ENCODE peak calls at places on chromosome 6, in ten cellular contexts. X, Y, S, G, O, P, V, U, N and E are unnamed samples.

GRCh38 chr6:120871416-120872261 is 462.6 kb downstream of the TBC1D32 start:
- DNase-seq in G (no peak), Y (peak; percentile 31), P (peak; percentile 69), S (no peak), O (no peak), U (no peak), X (no peak), N (peak; percentile 24), V (no peak), E (no peak)

GRCh38 chr6:129472239-129472638 is 237.7 kb downstream of the ARHGAP18 start:
- DNase-seq in X (no peak), Y (no peak), U (no peak), S (no peak), N (no peak), V (no peak), G (no peak), O (no peak), P (no peak), E (no peak)

GRCh38 chr6:155400022-155400965 is 55.3 kb downstream of the NOX3 start:
- DNase-seq in S (no peak), G (no peak), V (no peak), U (no peak), N (no peak), Y (no peak), P (no peak), X (no peak), O (no peak), E (no peak)

GRCh38 chr6:30741789-30742315 is 635 bp downstream of the FLOT1 start:
- DNase-seq in U (no peak), G (no peak), O (no peak), S (no peak), P (peak; percentile 80), Y (peak; percentile 53), N (no peak), X (no peak), V (peak; percentile 80), E (no peak)

GRCh38 chr6:24833711-24834386 is 35.1 kb upstream of the ARMH2 start:
- DNase-seq in V (no peak), S (no peak), U (no peak), G (no peak), P (no peak), Y (no peak), X (no peak), N (peak; percentile 44), O (no peak), E (no peak)

GRCh38 chr6:42693725-42694323 is 28.6 kb downstream of the PRPH2 start:
- DNase-seq in N (no peak), S (no peak), P (no peak), O (no peak), U (no peak), Y (no peak), X (no peak), V (no peak), G (no peak), E (no peak)

GRCh38 chr6:21504790-21505189 is 88.8 kb upstream of the SOX4 start:
- DNase-seq in Y (no peak), G (no peak), N (no peak), P (no peak), O (no peak), X (no peak), S (no peak), U (no peak), V (no peak), E (no peak)

GRCh38 chr6:54419885-54420284 is 111.6 kb downstream of the TINAG start:
- DNase-seq in P (no peak), X (peak; percentile 84), N (no peak), G (no peak), U (peak; percentile 75), V (no peak), S (peak; percentile 84), Y (no peak), O (no peak), E (no peak)

GRCh38 chr6:119340766-119341487 is 8.6 kb downstream of the MAN1A1 start:
- DNase-seq in U (no peak), S (peak; percentile 17), G (no peak), X (no peak), P (no peak), O (no peak), N (no peak), V (no peak), Y (no peak), E (no peak)

GRCh38 chr6:144778056-144778455 is 492.9 kb downstream of the UTRN start:
- DNase-seq in V (no peak), Y (no peak), P (no peak), O (no peak), N (no peak), X (no peak), S (no peak), U (no peak), G (no peak), E (no peak)

GRCh38 chr6:144777249-144777648 is 492.1 kb downstream of the UTRN start:
- DNase-seq in X (no peak), N (no peak), Y (no peak), V (no peak), G (no peak), U (no peak), P (no peak), S (no peak), O (no peak), E (no peak)

GRCh38 chr6:144781836-144782235 is 496.7 kb downstream of the UTRN start:
- DNase-seq in Y (no peak), O (no peak), U (no peak), X (no peak), N (no peak), G (no peak), P (no peak), V (no peak), S (no peak), E (no peak)

GRCh38 chr6:144776031-144776819 is 491.1 kb downstream of the UTRN start:
- DNase-seq in Y (no peak), X (no peak), G (no peak), O (no peak), N (no peak), U (no peak), V (no peak), S (no peak), P (no peak), E (no peak)

DNA sequence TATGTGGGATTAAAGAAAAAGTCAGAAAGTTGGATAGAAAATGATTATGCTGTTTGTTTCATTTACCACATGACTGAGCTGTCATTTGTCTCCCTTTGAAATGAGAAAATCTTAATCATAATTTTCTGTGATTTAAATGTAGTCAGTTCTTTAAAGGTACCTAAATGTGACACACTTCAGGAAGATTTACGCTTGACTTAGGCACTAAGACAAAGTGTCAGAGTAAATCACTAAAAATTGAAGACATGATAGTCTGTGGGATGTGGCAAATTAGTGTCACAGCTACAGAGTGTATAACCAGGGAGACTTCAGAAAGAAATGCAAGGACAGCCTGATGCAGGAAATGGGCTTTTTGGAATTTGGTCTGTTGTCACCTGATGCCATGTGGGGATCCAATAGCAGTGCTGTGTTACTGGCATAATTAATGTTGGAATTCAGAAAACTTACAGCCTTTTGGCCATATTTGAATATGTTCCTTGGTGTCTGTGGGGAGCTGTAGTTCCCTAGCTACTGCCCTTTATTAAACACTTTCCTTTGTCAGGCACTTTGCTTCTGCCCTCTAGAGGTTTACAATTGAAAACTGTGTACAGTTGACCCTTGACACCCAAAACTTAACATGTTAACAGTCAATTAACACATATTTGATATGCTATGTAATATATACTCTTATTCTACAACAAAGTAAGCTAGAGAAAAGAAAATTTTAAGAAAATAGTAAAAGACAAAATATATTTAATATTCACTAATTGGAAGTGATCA is 493.8 kb downstream of the UTRN start:
- DNase-seq in S (peak; percentile 10), V (no peak), U (no peak), Y (no peak), O (no peak), P (no peak), X (no peak), N (no peak), G (no peak), E (no peak)
- TF ChIP-seq CTCF in S (peak; percentile 30), V (no peak), U (peak; percentile 52), Y (peak; percentile 36), O (peak; percentile 12), P (no peak), X (no peak), N (no peak), G (no peak), E (no peak)

DNA sequence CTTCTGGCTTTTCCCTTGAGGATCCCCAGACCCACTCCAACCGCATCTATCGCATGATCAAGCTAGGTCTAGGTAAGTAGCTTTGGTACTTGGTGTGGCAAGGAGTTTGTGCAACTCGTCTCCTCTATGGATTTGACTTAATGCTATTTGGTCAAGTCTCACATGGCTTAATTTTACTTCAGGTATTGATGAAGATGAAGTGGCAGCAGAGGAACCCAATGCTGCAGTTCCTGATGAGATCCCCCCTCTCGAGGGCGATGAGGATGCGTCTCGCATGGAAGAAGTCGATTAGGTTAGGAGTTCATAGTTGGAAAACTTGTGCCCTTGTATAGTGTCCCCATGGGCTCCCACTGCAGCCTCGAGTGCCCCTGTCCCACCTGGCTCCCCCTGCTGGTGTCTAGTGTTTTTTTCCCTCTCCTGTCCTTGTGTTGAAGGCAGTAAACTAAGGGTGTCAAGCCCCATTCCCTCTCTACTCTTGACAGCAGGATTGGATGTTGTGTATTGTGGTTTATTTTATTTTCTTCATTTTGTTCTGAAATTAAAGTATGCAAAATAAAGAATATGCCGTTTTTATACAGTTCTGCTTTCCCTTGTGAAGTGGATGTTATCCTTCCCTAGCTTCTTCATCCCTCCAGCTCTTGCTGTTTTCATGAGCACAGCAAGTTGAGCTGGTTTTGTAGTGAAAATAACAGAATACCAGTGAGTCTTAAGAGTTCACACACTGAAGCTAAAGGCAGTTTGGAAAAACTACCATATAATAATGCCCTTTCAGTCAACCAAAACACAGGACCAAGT is 3.8 kb downstream of the SLC35B2 start:
- DNase-seq in G (peak; percentile 59), S (peak; percentile 79), Y (no peak), P (peak; percentile 75), X (peak; percentile 39), O (no peak), V (no peak), U (no peak), N (peak; percentile 43), E (no peak)
- TF ChIP-seq CTCF in G (peak; percentile 37), S (peak; percentile 65), Y (peak; percentile 57), P (peak; percentile 30), X (peak; percentile 43), O (peak; percentile 57), V (peak; percentile 36), U (peak; percentile 64), N (no peak), E (peak; percentile 41)

DNA sequence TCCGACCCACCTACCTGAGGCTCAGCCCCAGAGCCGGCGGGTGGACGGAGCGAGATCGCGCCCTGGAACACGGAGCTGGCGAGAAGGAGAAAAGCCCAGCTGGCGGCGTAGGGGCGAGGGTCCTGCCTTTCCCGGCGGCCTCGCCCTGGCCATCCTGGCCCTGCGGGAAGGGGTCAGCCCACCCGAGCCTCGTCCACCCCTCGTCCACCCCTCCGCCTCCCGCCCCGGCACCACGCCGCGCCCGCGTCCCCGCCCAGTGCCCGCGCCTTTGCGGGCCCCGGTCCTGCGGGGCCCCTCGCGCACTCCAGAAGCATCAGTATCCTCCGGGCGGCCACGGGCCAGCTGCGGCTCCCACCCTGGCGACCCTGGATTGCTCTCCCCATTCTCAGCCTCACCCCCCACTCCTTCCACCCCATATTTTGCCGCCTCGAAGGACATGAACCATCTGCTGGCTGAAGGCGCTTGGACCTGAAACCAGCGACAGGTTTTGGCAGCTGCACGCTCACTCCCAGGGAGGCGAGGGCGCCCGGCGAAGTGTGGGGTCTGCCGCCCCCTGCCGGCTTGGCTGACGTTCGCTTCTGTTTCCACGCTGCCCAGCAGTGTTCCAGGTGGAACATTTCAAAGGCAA is 65.1 kb downstream of the PLG start:
- DNase-seq in P (peak; percentile 80), X (peak; percentile 55), O (peak; percentile 79), Y (peak; percentile 62), S (peak; percentile 70), U (peak; percentile 17), V (peak; percentile 58), G (peak; percentile 86), N (peak; percentile 83), E (peak; percentile 72)
- TF ChIP-seq CTCF in P (peak; percentile 57), X (peak; percentile 62), O (peak; percentile 93), Y (peak; percentile 39), S (peak; percentile 94), U (peak; percentile 93), V (peak; percentile 65), G (peak; percentile 89), N (peak; percentile 60), E (peak; percentile 57)

GRCh38 chr6:99802396-99803031 is 191.5 kb downstream of the MCHR2 start:
- DNase-seq in G (no peak), V (no peak), N (peak; percentile 26), P (no peak), Y (no peak), O (no peak), S (peak; percentile 3), X (no peak), U (no peak), E (no peak)
- TF ChIP-seq CTCF in G (peak; percentile 14), V (no peak), N (no peak), P (no peak), Y (no peak), O (peak; percentile 41), S (peak; percentile 42), X (no peak), U (peak; percentile 48), E (no peak)